ENCODE peak calls at places on chromosome 3, in four cellular contexts. G is endothelial cell of umbilical vein, O is K562, E is GM12878. Y is an unnamed sample.

GRCh38 chr3:37498126-37499039 is 324.0 kb upstream of the LRRFIP2 start:
- DNase-seq in G (no peak), O (no peak), E (no peak), Y (no peak)

GRCh38 chr3:127694467-127695215 is 21.9 kb downstream of the ABTB1 start:
- DNase-seq in G (peak; percentile 36), O (no peak), E (no peak), Y (peak; percentile 20)

GRCh38 chr3:112769624-112770023 is 77.0 kb downstream of the CD200R1L start:
- DNase-seq in G (no peak), O (no peak), E (no peak), Y (peak; percentile 77)

GRCh38 chr3:125052671-125053303 is 3.0 kb downstream of the HEG1 start:
- DNase-seq in G (peak; percentile 82), O (no peak), E (no peak), Y (peak; percentile 92)

GRCh38 chr3:42229942-42230688 is 35.9 kb downstream of the CCK start:
- DNase-seq in G (peak; percentile 46), O (peak; percentile 47), E (no peak), Y (peak; percentile 58)

GRCh38 chr3:140447991-140448390 is 229.9 kb upstream of the TRIM42 start:
- DNase-seq in G (no peak), O (no peak), E (no peak), Y (no peak)

GRCh38 chr3:47431225-47431624 is 44.5 kb downstream of the SCAP start:
- DNase-seq in G (no peak), O (no peak), E (no peak), Y (no peak)

GRCh38 chr3:27943106-27943505 is 221.0 kb upstream of the EOMES start:
- DNase-seq in G (no peak), O (no peak), E (no peak), Y (no peak)

GRCh38 chr3:102123590-102124190 is 274.4 kb downstream of the NFKBIZ start:
- DNase-seq in G (no peak), O (no peak), E (no peak), Y (peak; percentile 21)

GRCh38 chr3:27093771-27094170 is 275.4 kb downstream of the NEK10 start:
- DNase-seq in G (no peak), O (no peak), E (no peak), Y (no peak)

GRCh38 chr3:52350981-52351761 is 35.1 kb downstream of the DNAH1 start:
- DNase-seq in G (no peak), O (no peak), E (no peak), Y (no peak)

GRCh38 chr3:149215474-149215873 is 6.2 kb downstream of the CP start:
- DNase-seq in G (peak; percentile 35), O (no peak), E (no peak), Y (no peak)

GRCh38 chr3:63644212-63644777 is 8.2 kb upstream of the SNTN start:
- DNase-seq in G (no peak), O (no peak), E (no peak), Y (no peak)

GRCh38 chr3:62922326-62922725 is 47.1 kb upstream of the CADPS start:
- DNase-seq in G (no peak), O (no peak), E (no peak), Y (no peak)

GRCh38 chr3:76859596-76859995 is 180.3 kb upstream of the ROBO2 start:
- DNase-seq in G (no peak), O (no peak), E (no peak), Y (peak; percentile 26)

GRCh38 chr3:41853495-41853894 is 108.4 kb downstream of the ULK4 start:
- DNase-seq in G (no peak), O (no peak), E (no peak), Y (peak; percentile 12)

GRCh38 chr3:86837871-86838270 is 153.1 kb downstream of the VGLL3 start:
- DNase-seq in G (no peak), O (no peak), E (no peak), Y (peak; percentile 27)

GRCh38 chr3:160134454-160134853 is 90.8 kb upstream of the C3orf80 start:
- DNase-seq in G (no peak), O (no peak), E (no peak), Y (no peak)

GRCh38 chr3:160135850-160136249 is 89.4 kb upstream of the C3orf80 start:
- DNase-seq in G (no peak), O (no peak), E (no peak), Y (no peak)

GRCh38 chr3:160133757-160134156 is 91.5 kb upstream of the C3orf80 start:
- DNase-seq in G (peak; percentile 41), O (peak; percentile 61), E (no peak), Y (no peak)

GRCh38 chr3:160136421-160136820 is 88.8 kb upstream of the C3orf80 start:
- DNase-seq in G (no peak), O (no peak), E (no peak), Y (no peak)

GRCh38 chr3:160134964-160135363 is 90.3 kb upstream of the C3orf80 start:
- DNase-seq in G (no peak), O (no peak), E (no peak), Y (peak; percentile 75)
- TF ChIP-seq FOS in G (no peak), O (no peak), E (no peak), Y (no peak)

DNA sequence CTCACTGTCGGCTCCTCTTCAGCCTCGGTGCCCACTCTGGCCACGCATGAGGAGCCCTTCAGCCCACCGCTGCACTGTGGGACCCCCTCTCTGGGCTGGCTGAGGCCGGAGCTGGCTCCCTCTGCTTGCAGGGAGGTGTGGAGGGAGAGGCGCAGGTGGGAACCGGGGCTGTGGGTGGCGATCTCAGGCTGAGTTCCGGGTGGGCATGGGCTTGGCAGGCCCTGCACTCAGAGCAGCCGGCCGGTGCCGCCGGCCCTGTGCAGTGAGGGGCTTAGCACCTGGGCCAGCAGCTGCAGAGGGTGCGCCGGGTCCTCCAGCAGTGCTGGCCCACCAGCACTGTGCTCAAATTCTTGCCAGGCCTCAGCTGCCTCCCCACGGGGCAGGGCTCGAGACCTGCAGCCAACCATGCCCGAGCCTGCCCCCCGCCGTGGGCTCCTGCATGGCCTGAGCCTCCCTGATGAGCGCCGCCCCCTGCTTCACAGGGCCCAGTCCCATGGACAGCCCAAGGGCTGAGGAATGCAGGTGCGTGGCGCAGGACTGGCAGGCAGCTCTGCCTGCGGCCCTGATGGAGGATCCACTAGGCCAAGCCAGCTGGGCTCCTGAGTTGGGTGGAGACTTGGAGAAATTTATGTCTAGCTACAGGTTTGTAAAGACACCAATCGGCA is 899.1 kb downstream of the SI start:
- DNase-seq in G (no peak), O (no peak), E (no peak), Y (no peak)
- H3K4me3 ChIP-seq in G (no peak overlapping the region), O (no peak overlapping the region), E (no peak overlapping the region), Y (no peak overlapping the region)

DNA sequence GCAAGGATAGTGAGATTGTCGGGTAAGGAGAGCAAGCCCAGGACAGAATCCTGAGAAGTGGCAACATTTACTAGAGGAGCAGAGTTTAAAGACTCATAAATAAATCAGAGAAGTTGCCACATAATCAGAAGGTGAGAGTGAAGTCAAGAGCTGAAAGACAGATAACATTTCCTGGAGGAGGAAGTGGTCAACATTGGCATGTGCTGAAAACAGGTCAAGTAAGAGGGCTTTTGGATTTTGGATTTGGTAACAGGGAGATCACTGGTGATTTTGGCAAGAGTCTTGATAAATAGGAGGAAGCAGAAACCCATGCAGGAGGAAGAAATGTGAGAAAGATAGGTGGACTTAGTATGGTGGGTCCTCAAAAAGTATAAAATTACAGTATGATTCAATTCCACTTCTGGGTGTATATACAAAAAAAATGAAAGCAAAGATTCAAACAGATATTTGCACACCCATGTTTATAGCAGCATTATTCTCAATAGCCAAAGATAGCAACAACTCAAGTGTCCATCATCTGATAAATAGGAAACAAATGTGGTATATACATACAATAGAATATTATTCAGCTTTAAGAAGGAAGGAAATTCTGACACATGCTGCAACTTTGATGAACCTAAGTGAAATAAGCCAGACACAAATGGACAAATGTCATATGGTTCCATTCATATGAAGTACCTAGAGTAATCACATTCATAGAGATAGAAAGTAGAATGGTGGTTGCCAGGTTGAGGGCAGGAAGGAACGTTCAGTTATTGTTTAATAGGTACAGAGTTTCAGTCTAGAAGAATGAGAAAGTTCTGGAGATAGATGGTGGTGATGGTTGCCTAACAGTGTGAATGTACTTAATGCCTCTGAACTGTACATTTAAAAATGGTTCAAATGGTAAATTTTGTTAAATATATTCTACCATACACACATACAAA is 27.3 kb upstream of the MBNL1 start:
- DNase-seq in G (peak; percentile 57), O (no peak), E (no peak), Y (no peak)
- TF ChIP-seq FOS in G (peak; percentile 23), O (no peak), E (no peak), Y (no peak)

GRCh38 chr3:101017048-101017447 is 23.8 kb upstream of the ABI3BP start:
- DNase-seq in G (peak; percentile 80), O (no peak), E (no peak), Y (peak; percentile 37)

GRCh38 chr3:101010316-101010715 is 17.1 kb upstream of the ABI3BP start:
- DNase-seq in G (peak; percentile 27), O (no peak), E (no peak), Y (peak; percentile 60)

GRCh38 chr3:101009386-101009785 is 16.2 kb upstream of the ABI3BP start:
- DNase-seq in G (no peak), O (no peak), E (no peak), Y (peak; percentile 51)

GRCh38 chr3:101011086-101011485 is 17.9 kb upstream of the ABI3BP start:
- DNase-seq in G (no peak), O (no peak), E (no peak), Y (peak; percentile 13)
- H3K4me3 ChIP-seq in G (no peak overlapping the region), O (no peak overlapping the region), E (no peak overlapping the region), Y (no peak overlapping the region)